ENCODE peak calls at places on chromosomes 6 and 20, in six cellular contexts. M is stimulated activated CD4-positive, alpha-beta T cell treated with anti-CD3 and anti-CD28 coated beads, Interleukin-12 subunit alpha, Interleukin-12 subunit beta, amount 100 ng/mL, for 4 hours; Y is anterior cingulate cortex; R is occipital lobe; Z is naive thymus-derived CD4-positive, alpha-beta T cell; A is germinal center. P is an unnamed sample.

GRCh38 chr6:15327271-15327670 is 81.4 kb downstream of the JARID2 start:
- DNase-seq in M (peak), Y (no peak), R (no peak), Z (peak), A (peak), P (peak)

GRCh38 chr6:3419624-3420272 is 37.1 kb downstream of the SLC22A23 start:
- DNase-seq in M (no peak), Y (no peak), R (no peak), Z (no peak), A (no peak), P (no peak)

GRCh38 chr6:147651249-147652063 is 143.0 kb downstream of the SAMD5 start:
- DNase-seq in M (no peak), Y (no peak), R (no peak), Z (no peak), A (no peak), P (no peak)

GRCh38 chr20:44609006-44609510 is 26.7 kb downstream of the PKIG start:
- DNase-seq in M (no peak), Y (no peak), R (no peak), Z (no peak), A (no peak), P (no peak)

GRCh38 chr6:26216886-26217713 is 129.9 kb downstream of the HFE start:
- DNase-seq in M (peak), Y (peak), R (peak), Z (no peak), A (no peak), P (peak)

GRCh38 chr20:49717693-49718092 is 4.0 kb upstream of the B4GALT5 start:
- DNase-seq in M (peak), Y (no peak), R (no peak), Z (no peak), A (no peak), P (no peak)

GRCh38 chr6:160973311-160973710 is 18.3 kb upstream of the MAP3K4 start:
- DNase-seq in M (no peak), Y (no peak), R (no peak), Z (no peak), A (no peak), P (no peak)

GRCh38 chr6:10363911-10364310 is 51.0 kb downstream of the TFAP2A start:
- DNase-seq in M (no peak), Y (no peak), R (no peak), Z (no peak), A (no peak), P (no peak)

GRCh38 chr6:4459032-4459431 is 317.2 kb upstream of the CDYL start:
- DNase-seq in M (no peak), Y (no peak), R (no peak), Z (no peak), A (no peak), P (no peak)

GRCh38 chr6:12572884-12573824 is 143.4 kb upstream of the PHACTR1 start:
- DNase-seq in M (no peak), Y (no peak), R (peak), Z (no peak), A (no peak), P (no peak)

GRCh38 chr6:73519943-73520687 is 717 bp downstream of the EEF1A1 start:
- DNase-seq in M (peak), Y (peak), R (peak), Z (peak), A (peak), P (peak)

GRCh38 chr6:89117285-89118108 is at the start of gene SRSF12:
- DNase-seq in M (peak), Y (peak), R (peak), Z (peak), A (peak), P (peak)

GRCh38 chr20:33822423-33822822 is 11.3 kb downstream of the CHMP4B start:
- DNase-seq in M (no peak), Y (no peak), R (no peak), Z (no peak), A (no peak), P (no peak)

GRCh38 chr20:59207235-59207634 is 43.6 kb downstream of the ZNF831 start:
- DNase-seq in M (no peak), Y (no peak), R (no peak), Z (no peak), A (no peak), P (no peak)

GRCh38 chr20:49579874-49580817 is 12.2 kb upstream of the PTGIS start:
- DNase-seq in M (no peak), Y (no peak), R (no peak), Z (no peak), A (no peak), P (no peak)

GRCh38 chr6:44041461-44042260 is 85.6 kb downstream of the MRPL14 start:
- DNase-seq in M (no peak), Y (no peak), R (peak), Z (no peak), A (no peak), P (peak)

GRCh38 chr20:36043447-36043846 is 75.1 kb downstream of the CNBD2 start:
- DNase-seq in M (no peak), Y (no peak), R (no peak), Z (no peak), A (no peak), P (no peak)

GRCh38 chr20:23435675-23436539 is 3.6 kb upstream of the CSTL1 start:
- DNase-seq in M (no peak), Y (peak), R (no peak), Z (no peak), A (no peak), P (no peak)

GRCh38 chr6:129662980-129663431 is 47.0 kb downstream of the ARHGAP18 start:
- DNase-seq in M (no peak), Y (no peak), R (no peak), Z (no peak), A (no peak), P (no peak)

GRCh38 chr6:42046491-42047219 is 3.7 kb upstream of the TAF8 start:
- DNase-seq in M (no peak), Y (no peak), R (no peak), Z (peak), A (no peak), P (no peak)

GRCh38 chr6:166771701-166772100 is 144.7 kb upstream of the RPS6KA2 start:
- DNase-seq in M (no peak), Y (no peak), R (no peak), Z (no peak), A (no peak), P (no peak)

GRCh38 chr6:15755555-15755954 is 92.7 kb upstream of the DTNBP1 start:
- DNase-seq in M (no peak), Y (no peak), R (no peak), Z (no peak), A (no peak), P (no peak)

GRCh38 chr20:60959971-60960370 is 292.1 kb upstream of the CDH4 start:
- DNase-seq in M (no peak), Y (no peak), R (no peak), Z (no peak), A (no peak), P (no peak)

GRCh38 chr6:71403422-71404134 is 115.0 kb downstream of the OGFRL1 start:
- DNase-seq in M (no peak), Y (no peak), R (no peak), Z (no peak), A (no peak), P (no peak)

GRCh38 chr6:56767892-56768531 is 125.3 kb upstream of the DST start:
- DNase-seq in M (no peak), Y (no peak), R (no peak), Z (no peak), A (no peak), P (no peak)

GRCh38 chr20:1177680-1178079 is 7.1 kb downstream of the TMEM74B start:
- DNase-seq in M (no peak), Y (no peak), R (no peak), Z (no peak), A (no peak), P (no peak)

GRCh38 chr6:116561377-116562018 is 7.9 kb downstream of the CALHM4 start:
- DNase-seq in M (peak), Y (peak), R (peak), Z (peak), A (peak), P (peak)

GRCh38 chr6:15618685-15619084 is 44.1 kb downstream of the DTNBP1 start:
- DNase-seq in M (no peak), Y (no peak), R (no peak), Z (no peak), A (no peak), P (no peak)

GRCh38 chr6:36998723-36999466 is 6.6 kb upstream of the FGD2 start:
- DNase-seq in M (no peak), Y (peak), R (no peak), Z (no peak), A (no peak), P (no peak)

GRCh38 chr20:56554869-56555268 is 21.8 kb downstream of the FAM209B start:
- DNase-seq in M (no peak), Y (peak), R (peak), Z (no peak), A (peak), P (no peak)

GRCh38 chr6:161305860-161306259 is 32.0 kb upstream of the AGPAT4 start:
- DNase-seq in M (no peak), Y (peak), R (no peak), Z (no peak), A (no peak), P (no peak)

GRCh38 chr6:2862712-2863174 is 21.1 kb upstream of the SERPINB1 start:
- DNase-seq in M (no peak), Y (no peak), R (no peak), Z (no peak), A (peak), P (no peak)

GRCh38 chr6:46115634-46116033 is 14.2 kb upstream of the ENPP4 start:
- DNase-seq in M (no peak), Y (no peak), R (no peak), Z (no peak), A (no peak), P (no peak)

GRCh38 chr6:32974541-32975308 is 6.3 kb downstream of the BRD2 start:
- DNase-seq in M (no peak), Y (no peak), R (no peak), Z (no peak), A (no peak), P (no peak)

GRCh38 chr6:3237761-3238662 is 10.6 kb upstream of the TUBB2B start:
- DNase-seq in M (no peak), Y (no peak), R (peak), Z (no peak), A (no peak), P (no peak)

GRCh38 chr6:3157151-3157933 is at the start of gene TUBB2A:
- DNase-seq in M (peak), Y (peak), R (peak), Z (peak), A (peak), P (peak)

GRCh38 chr6:121333196-121333595 is 1.1 kb downstream of the TBC1D32 start:
- DNase-seq in M (no peak), Y (no peak), R (no peak), Z (no peak), A (no peak), P (no peak)

GRCh38 chr6:71139249-71139648 is 149.4 kb upstream of the OGFRL1 start:
- DNase-seq in M (no peak), Y (no peak), R (no peak), Z (no peak), A (no peak), P (no peak)

GRCh38 chr6:27616313-27617045 is 143.6 kb upstream of the ZNF184 start:
- DNase-seq in M (no peak), Y (no peak), R (no peak), Z (no peak), A (no peak), P (no peak)

GRCh38 chr20:59441860-59442810 is 141.7 kb downstream of the EDN3 start:
- DNase-seq in M (no peak), Y (no peak), R (no peak), Z (no peak), A (no peak), P (no peak)